ENCODE peak calls at places on chromosomes 2 and 18, in four cellular contexts. W is AG10803, Z is psoas muscle, Q is fibroblast of mammary gland. S is an unnamed sample.

GRCh38 chr18:74268933-74269620 is 22.7 kb downstream of the CYB5A start:
- DNase-seq in W (no peak), Z (no peak), Q (no peak), S (no peak)

GRCh38 chr2:31888550-31888949 is 122.3 kb downstream of the MEMO1 start:
- DNase-seq in W (peak), Z (no peak), Q (no peak), S (no peak)

GRCh38 chr2:127347734-127348392 is 39.9 kb downstream of the MAP3K2 start:
- DNase-seq in W (no peak), Z (no peak), Q (no peak), S (peak)

GRCh38 chr18:72235422-72235821 is 308.7 kb downstream of the CBLN2 start:
- DNase-seq in W (no peak), Z (no peak), Q (no peak), S (no peak)

GRCh38 chr18:28081516-28081915 is 95.4 kb downstream of the CDH2 start:
- DNase-seq in W (no peak), Z (no peak), Q (no peak), S (no peak)

GRCh38 chr2:200042944-200043343 is 87.6 kb downstream of the MAIP1 start:
- DNase-seq in W (peak), Z (no peak), Q (peak), S (no peak)

GRCh38 chr2:219687266-219687665 is 59.8 kb downstream of the SLC4A3 start:
- DNase-seq in W (peak), Z (no peak), Q (peak), S (no peak)

GRCh38 chr2:32355976-32356734 is 668 bp upstream of the BIRC6 start:
- DNase-seq in W (no peak), Z (no peak), Q (no peak), S (no peak)

GRCh38 chr2:229408982-229409381 is 137.9 kb upstream of the PID1 start:
- DNase-seq in W (no peak), Z (no peak), Q (no peak), S (no peak)

GRCh38 chr2:12173271-12173942 is 427.0 kb downstream of the LPIN1 start:
- DNase-seq in W (peak), Z (no peak), Q (peak), S (no peak)
- TF ChIP-seq CTCF in W (peak), Z (no peak), Q (peak), S (no peak)

DNA sequence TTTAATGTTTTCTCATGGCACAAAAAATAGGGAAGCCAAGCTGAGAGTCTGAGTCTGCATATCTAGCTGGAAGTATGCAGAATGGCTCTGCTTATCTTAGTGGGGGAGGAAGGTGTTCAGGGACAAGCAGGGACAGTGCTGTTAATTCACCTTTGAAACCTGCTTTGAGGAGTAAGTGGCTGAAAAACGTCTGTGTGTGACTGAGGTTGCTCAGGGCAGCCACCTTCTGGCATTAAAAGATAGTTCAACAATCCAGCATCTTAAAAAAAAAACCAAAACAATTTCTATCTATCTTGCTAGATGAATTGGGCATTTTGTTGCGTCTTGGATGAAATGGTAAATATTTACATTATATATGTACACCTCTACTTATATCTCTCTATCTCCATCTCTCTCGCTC is 2.0 kb upstream of the TRPM8 start:
- DNase-seq in W (no peak), Z (no peak), Q (no peak), S (no peak)
- TF ChIP-seq CTCF in W (no peak), Z (no peak), Q (peak), S (no peak)

GRCh38 chr18:10443001-10443400 is 11.4 kb upstream of the APCDD1 start:
- DNase-seq in W (no peak), Z (no peak), Q (no peak), S (no peak)

GRCh38 chr18:10440874-10441273 is 13.6 kb upstream of the APCDD1 start:
- DNase-seq in W (peak), Z (no peak), Q (no peak), S (no peak)

GRCh38 chr18:10444314-10445006 is 10.0 kb upstream of the APCDD1 start:
- DNase-seq in W (no peak), Z (no peak), Q (no peak), S (no peak)

GRCh38 chr18:10441472-10441871 is 13.0 kb upstream of the APCDD1 start:
- DNase-seq in W (peak), Z (no peak), Q (no peak), S (no peak)

DNA sequence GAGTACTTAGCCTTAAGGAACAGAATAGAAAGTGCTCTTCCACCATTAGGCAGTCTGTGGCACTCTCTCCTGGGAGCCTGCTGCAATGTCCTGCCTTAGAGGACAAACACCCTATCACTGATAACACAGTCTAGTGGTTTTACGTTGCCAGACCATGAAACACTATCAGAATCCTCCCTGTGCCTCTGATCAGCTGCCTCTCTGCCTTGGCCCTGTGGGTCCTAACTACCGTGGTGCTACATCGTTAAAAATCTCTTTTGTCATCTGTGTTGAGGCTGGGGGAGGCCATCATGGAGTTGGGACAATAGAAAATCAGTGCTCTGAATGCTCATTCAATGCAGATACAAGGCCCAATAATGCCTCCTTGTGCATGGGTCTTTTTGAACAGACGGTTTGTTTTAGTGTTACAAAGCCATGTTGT is 11.9 kb upstream of the APCDD1 start:
- DNase-seq in W (peak), Z (no peak), Q (no peak), S (no peak)
- TF ChIP-seq CTCF in W (peak), Z (no peak), Q (no peak), S (no peak)

GRCh38 chr2:19667085-19667484 is 234.7 kb downstream of the TTC32 start:
- DNase-seq in W (peak), Z (no peak), Q (peak), S (no peak)
- TF ChIP-seq CTCF in W (peak), Z (no peak), Q (peak), S (no peak)

GRCh38 chr2:204220896-204221295 is 284.3 kb downstream of the ICOS start:
- DNase-seq in W (no peak), Z (no peak), Q (no peak), S (no peak)
- TF ChIP-seq CTCF in W (no peak), Z (no peak), Q (no peak), S (no peak)

DNA sequence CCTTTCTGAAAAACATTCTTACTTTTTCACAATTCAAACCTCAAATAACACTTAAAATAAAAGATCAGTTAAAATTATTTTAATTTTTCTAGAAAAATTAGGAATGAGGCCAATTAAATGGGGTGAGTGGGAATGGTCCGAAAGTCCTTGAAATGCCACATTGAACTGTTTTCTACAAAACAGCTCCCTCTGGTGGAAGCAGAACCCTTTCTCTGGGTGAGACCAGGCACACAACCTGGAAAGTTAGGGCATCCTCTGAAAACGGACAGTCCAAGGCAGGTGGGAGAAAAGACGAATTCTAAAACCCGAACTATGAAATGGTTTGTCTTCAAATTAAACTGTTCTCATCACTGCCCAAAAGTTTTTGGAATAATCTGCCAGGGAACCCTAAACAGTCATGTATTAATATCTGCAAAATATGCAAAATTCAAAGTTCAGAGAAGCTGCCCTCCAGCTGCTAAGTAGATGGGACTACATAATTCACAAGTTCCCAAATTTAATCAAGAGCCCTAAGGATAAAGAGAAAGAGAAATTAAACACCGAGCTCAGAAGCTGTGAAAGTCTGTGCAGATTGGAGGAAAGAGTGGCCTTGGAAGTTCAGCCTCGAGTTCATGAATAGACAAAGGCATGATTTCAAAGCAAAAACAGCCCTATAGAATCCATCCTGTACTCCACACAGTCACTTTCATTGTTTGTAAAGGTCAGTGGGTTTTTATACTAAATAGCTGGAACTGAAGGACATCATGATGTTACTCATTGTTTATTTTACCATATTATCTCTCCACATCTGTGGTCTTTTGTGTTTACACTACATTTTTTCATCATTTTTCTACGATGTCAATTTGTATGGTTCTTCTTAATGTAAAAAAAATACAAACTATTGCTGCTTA is 108.3 kb downstream of the PIEZO2 start:
- DNase-seq in W (peak), Z (no peak), Q (peak), S (peak)
- TF ChIP-seq CTCF in W (peak), Z (peak), Q (peak), S (peak)

GRCh38 chr2:101550555-101550954 is 75.6 kb upstream of the RFX8 start:
- DNase-seq in W (no peak), Z (no peak), Q (no peak), S (no peak)

GRCh38 chr2:101546376-101547058 is 71.6 kb upstream of the RFX8 start:
- DNase-seq in W (peak), Z (no peak), Q (peak), S (no peak)

GRCh38 chr2:101556033-101556459 is 81.1 kb upstream of the RFX8 start:
- DNase-seq in W (no peak), Z (no peak), Q (no peak), S (no peak)

GRCh38 chr2:101545940-101546339 is 71.0 kb upstream of the RFX8 start:
- DNase-seq in W (no peak), Z (no peak), Q (no peak), S (no peak)

GRCh38 chr2:101551489-101551888 is 76.6 kb upstream of the RFX8 start:
- DNase-seq in W (no peak), Z (no peak), Q (no peak), S (no peak)
- TF ChIP-seq CTCF in W (no peak), Z (no peak), Q (no peak), S (no peak)

DNA sequence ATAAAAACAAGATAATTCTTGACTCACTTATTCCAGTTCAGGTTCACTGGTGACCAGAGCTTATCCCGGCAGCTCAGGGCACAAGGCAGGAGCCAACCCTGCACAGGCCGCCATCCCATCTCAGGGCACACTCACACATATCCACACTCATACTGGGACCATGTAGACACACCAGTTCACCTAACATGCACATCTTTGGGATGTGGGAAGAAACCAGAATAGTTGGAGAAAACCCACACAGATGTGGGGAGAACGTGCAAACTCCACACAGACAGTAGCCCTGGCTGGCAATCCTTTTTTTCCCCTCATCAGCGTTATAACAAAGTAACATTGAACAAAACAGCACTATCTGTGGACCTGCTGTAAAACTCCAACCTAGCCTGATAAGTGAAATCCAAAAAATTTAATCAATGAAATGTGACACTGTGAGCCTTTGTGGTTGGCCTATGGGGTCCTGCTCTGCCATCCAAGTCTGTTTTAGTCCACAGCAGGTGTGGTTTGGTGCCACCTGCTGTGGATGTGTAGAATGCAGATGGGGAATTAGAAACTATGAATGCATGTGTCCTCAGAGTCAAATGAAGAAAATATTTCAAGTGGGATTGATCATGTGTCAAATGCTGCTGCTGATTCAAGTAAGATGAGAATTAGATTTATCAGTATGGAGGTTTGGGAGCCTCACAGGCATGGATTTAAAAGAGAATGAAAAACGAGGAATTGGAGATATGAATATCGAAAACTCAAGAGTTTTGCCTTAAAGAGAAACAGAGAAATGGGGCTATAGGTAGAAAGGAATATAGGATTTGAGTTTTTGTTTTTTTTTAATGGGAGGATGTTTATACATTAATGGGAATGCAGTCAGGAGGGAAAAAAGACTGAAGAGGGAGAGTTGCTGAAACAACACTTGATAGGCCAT is 47.0 kb downstream of the UGP2 start:
- DNase-seq in W (peak), Z (peak), Q (peak), S (peak)
- TF ChIP-seq CTCF in W (peak), Z (peak), Q (peak), S (peak)

GRCh38 chr2:174145827-174146226 is 102.5 kb downstream of the OLA1 start:
- DNase-seq in W (no peak), Z (no peak), Q (peak), S (no peak)
- TF ChIP-seq CTCF in W (no peak), Z (no peak), Q (peak), S (peak)

DNA sequence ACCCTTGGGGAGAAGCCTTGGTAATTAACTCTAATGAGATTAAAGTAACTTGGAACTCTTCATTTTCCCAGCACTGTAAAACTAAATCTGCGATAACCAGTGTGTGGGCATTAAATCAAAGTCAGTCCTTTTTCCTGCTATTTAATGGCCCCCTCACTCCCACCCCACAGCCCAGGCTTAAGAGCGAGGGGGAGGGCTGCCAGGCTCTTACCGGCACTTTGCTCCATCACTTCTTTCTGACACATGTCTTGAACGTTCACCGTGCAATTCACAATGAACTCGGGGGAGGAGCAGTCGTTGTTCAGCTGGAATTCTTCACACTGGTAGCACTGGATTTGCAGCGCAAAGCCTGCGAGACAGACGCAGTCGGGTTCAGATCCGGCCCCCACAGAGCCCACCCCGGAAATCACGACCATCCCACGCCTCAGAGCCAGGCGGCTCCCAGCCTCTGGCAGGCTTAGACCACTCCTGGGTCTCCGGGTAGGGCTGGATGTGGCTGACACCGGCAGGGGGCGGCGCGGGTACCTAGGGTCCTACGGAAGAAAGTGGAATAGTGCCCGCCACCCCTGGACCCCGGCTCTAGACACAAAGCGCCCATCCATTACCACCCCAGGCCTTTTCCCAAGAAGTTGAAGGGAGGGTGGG is 1.7 kb downstream of the LYPD1 start:
- DNase-seq in W (no peak), Z (no peak), Q (no peak), S (no peak)
- TF ChIP-seq CTCF in W (no peak), Z (no peak), Q (no peak), S (no peak)